ENCODE peak calls at places on chromosomes 5 and 9, in six cellular contexts. V is adrenal gland; Z is A549; P is CD8-positive, alpha-beta T cell; M is endodermal cell; E is tibial artery. L is an unnamed sample. For H3K4me1, the result is how much of the 10 kb centered on the place peaks cover.

GRCh38 chr9:13823021-13823420 is 490.9 kb downstream of the NFIB start:
- DNase-seq in V (no peak), Z (no peak), P (no peak), M (no peak), E (no peak), L (no peak)

GRCh38 chr9:115099891-115100290 is 18.1 kb downstream of the TNC start:
- DNase-seq in V (no peak), Z (no peak), P (no peak), M (peak), E (no peak), L (no peak)

GRCh38 chr5:111775224-111775623 is 18.2 kb upstream of the NREP start:
- DNase-seq in V (no peak), Z (no peak), P (no peak), M (no peak), E (no peak), L (no peak)

GRCh38 chr9:104993291-104993963 is 65.5 kb upstream of the ABCA1 start:
- DNase-seq in V (peak), Z (no peak), P (peak), M (peak), E (peak), L (peak)

GRCh38 chr5:34055671-34056070 is 12.7 kb upstream of the C1QTNF3 start:
- DNase-seq in V (no peak), Z (no peak), P (no peak), M (no peak), E (no peak), L (no peak)

GRCh38 chr9:98520221-98520920 is 188.4 kb downstream of the GABBR2 start:
- DNase-seq in V (no peak), Z (no peak), P (no peak), M (peak), E (no peak), L (no peak)

GRCh38 chr5:6675784-6676499 is 37.3 kb upstream of the TENT4A start:
- DNase-seq in V (no peak), Z (no peak), P (no peak), M (no peak), E (no peak), L (no peak)

GRCh38 chr9:121774715-121775613 is 123.5 kb downstream of the DAB2IP start:
- DNase-seq in V (peak), Z (no peak), P (no peak), M (no peak), E (peak), L (peak)

DNA sequence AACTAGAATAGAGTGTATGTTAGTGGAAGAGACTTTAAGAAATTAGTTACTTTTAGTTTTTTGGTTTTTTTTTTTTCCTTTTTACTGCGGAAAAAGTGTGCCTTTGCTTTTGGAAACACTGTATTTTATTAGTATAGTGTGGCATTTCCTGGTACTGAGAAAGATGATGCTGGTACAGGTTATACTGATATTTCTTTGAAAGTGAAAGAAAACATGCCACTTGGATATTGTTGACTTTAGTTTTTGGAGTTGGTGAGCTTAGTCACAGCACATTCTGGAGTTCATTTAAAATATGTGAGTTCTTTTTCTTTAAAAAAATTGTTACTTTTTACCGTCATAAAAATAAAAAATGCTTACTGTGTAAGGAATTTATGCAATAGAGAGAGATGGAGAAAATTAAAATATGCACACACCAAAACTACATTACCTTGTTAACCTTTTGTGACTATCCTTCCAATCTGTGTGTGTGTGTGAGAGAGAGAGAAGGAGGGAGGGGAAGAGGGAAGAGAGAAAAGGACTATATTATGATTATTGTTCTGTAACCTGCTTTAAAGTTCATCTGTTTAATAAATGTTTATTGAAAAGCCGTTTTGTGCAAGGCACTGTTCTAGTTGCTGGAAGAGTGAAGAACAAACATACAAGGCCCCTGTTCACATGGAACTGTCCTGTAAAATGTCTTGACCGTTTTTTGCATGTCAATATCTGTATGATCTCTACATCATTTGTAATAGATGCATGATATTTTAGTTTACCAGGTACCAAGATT is 1.9 kb downstream of the UGCG start:
- DNase-seq in V (no peak), Z (no peak), P (no peak), M (no peak), E (no peak), L (no peak)
- H3K4me1 ChIP-seq in V (under half), Z (under half), P (under half), M (under half), E (under half), L (under half)

GRCh38 chr5:25863811-25864210 is 1174.6 kb downstream of the CDH9 start:
- DNase-seq in V (no peak), Z (no peak), P (no peak), M (no peak), E (no peak), L (no peak)

GRCh38 chr5:25862276-25862675 is 1176.1 kb downstream of the CDH9 start:
- DNase-seq in V (no peak), Z (no peak), P (no peak), M (peak), E (no peak), L (no peak)

DNA sequence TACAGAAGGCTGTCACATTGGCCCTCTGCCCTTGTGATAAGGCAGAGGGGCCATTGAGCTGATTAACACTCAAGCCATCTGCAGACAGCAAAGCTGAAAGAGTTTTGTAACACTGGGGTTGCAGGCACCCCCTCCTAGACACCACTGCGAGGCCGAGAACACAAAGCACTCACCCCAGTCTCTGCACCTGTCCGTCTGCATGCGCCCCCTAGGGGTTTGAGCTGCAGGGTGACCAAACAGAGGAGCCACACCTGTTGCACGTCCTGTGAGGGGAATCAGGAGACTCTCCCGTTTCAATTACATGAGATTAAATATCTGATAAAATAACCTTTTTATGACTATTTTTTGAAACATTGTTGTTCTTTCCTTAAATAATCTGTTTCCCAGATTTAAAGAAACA is 1180.4 kb downstream of the CDH9 start:
- DNase-seq in V (no peak), Z (no peak), P (no peak), M (peak), E (no peak), L (no peak)
- TF ChIP-seq CTCF in V (no peak), Z (no peak), P (no peak), M (peak), E (no peak), L (no peak)

DNA sequence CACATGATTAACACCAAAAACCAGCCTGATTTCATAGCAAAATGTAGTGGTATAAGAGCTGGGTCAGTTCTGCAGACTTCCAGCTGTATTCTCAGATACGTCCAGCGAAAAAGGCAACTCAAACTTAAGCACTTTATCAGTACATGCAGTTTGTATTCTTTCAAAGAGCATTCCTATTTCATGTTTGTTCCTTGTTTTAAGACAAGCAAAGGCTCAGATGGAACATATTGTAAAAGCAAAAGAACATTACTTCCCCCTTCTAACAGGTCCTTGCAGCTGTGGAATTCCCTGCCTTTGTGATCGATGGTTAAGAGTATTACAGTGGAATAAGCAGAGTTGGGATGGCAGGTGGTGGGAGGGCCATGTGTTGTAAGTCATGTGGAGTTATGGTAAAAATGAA is 86.3 kb upstream of the GRHPR start:
- DNase-seq in V (no peak), Z (no peak), P (no peak), M (no peak), E (no peak), L (no peak)
- H3K4me1 ChIP-seq in V (under half), Z (under half), P (under half), M (under half), E (under half), L (under half)

GRCh38 chr9:27047126-27047525 is 41.7 kb upstream of the LRRC19 start:
- DNase-seq in V (no peak), Z (no peak), P (no peak), M (no peak), E (no peak), L (no peak)
- TF ChIP-seq CTCF in V (no peak), Z (no peak), P (no peak), M (no peak), E (no peak), L (no peak)

DNA sequence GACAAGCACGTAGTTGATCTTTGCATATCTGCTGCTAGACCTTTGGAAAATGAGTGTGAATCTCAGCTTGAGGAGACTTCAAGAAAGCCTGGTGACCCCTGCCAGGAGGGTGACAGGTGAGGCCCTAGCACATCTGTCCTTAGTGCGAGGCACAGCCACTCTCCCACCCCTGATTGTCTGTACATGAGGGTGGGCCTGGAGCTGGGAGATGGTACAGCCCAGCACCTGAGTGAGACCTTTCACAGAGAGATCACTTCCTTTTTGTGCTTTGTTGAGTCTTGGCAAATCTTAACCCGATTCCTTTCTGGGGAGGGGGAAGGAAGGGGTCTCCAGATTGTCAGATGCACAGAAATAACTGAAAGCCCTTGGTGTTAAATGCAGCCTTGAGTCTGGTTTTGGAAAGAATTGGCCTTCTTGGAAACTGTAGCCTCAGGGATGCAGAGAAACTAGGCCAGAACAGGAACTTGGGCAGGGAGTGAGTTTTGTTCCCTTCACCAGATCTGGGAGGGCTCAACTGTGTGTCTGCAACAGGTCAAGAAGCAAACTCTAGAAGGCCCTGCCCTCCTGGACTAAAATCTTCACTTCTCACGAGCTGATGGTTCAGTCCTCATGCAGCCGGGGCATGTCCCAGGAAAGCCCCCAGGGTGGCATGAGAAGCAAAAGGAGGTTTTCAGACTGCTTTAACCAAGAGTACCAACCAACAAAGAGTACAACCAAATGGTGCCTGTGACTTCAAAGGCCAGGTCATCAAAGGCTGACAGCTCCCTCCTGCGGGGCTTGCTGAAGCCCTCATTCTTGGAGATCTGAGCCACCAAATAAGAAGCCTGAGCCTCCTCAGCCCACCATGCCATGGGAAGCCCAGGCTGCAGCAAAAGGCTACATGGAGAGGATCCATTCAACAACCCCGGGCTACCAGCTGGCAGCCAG is 20.8 kb upstream of the SEMA4D start:
- DNase-seq in V (no peak), Z (no peak), P (no peak), M (no peak), E (no peak), L (no peak)
- H3K4me1 ChIP-seq in V (under half), Z (under half), P (half or more), M (under half), E (under half), L (under half)

GRCh38 chr5:66856041-66856805 is 260.0 kb downstream of the MAST4 start:
- DNase-seq in V (no peak), Z (no peak), P (no peak), M (no peak), E (no peak), L (no peak)
- TF ChIP-seq CTCF in V (no peak), Z (no peak), P (no peak), M (no peak), E (no peak), L (no peak)

DNA sequence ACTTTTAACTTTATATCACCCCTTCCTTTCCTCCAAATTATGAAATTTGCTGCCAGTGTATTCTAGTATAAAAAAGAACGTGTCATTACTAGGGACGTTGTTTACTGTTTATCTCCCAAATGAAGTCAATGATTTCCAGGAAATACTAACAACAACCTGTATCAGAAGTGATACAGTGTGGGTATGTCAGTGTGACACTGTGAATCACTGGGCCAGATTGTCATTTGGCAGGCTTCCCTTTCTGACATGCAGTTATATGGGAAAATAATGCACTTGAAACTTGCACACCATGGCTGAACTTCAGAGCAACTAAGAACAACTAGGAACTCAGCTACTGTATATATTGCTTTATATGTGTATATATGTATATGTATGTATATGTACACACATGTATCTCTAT is 12.6 kb downstream of the ZNF462 start:
- DNase-seq in V (no peak), Z (no peak), P (no peak), M (no peak), E (no peak), L (no peak)
- H3K4me1 ChIP-seq in V (under half), Z (under half), P (under half), M (under half), E (under half), L (under half)

L was measured in mucosa of descending colon.